ENCODE peak calls at places on chromosomes 16 and 17, in six cellular contexts. F is right cardiac atrium, U is body of pancreas, C is PC-9, K is fibroblast of lung, P is pancreas. E is an unnamed sample.

GRCh38 chr17:41739661-41740352 is 5.4 kb upstream of the HAP1 start:
- DNase-seq in F (no peak), U (peak; percentile 21), C (peak; percentile 30), K (no peak), P (no peak), E (no peak)

GRCh38 chr17:38550661-38551060 is 55.1 kb downstream of the SRCIN1 start:
- DNase-seq in F (peak; percentile 72), U (peak; percentile 36), C (peak; percentile 44), K (peak; percentile 33), P (peak; percentile 81), E (peak; percentile 48)

GRCh38 chr16:56860226-56861020 is 4.6 kb upstream of the SLC12A3 start:
- DNase-seq in F (no peak), U (no peak), C (no peak), K (no peak), P (no peak), E (no peak)

GRCh38 chr17:28871056-28871579 is 16.3 kb downstream of the ERAL1 start:
- DNase-seq in F (no peak), U (no peak), C (no peak), K (no peak), P (no peak), E (no peak)

GRCh38 chr16:69397821-69398521 is 12.2 kb upstream of the TERF2 start:
- DNase-seq in F (no peak), U (peak; percentile 56), C (peak; percentile 17), K (peak; percentile 82), P (no peak), E (no peak)

GRCh38 chr17:4788159-4788806 is 481 bp upstream of the GLTPD2 start:
- DNase-seq in F (no peak), U (no peak), C (no peak), K (peak; percentile 26), P (no peak), E (no peak)

GRCh38 chr17:79831367-79832210 is 7.7 kb downstream of the CBX4 start:
- DNase-seq in F (peak; percentile 78), U (peak; percentile 88), C (peak; percentile 79), K (peak; percentile 60), P (peak; percentile 93), E (peak; percentile 73)

GRCh38 chr17:45050680-45051059 is 762 bp downstream of the DCAKD start:
- DNase-seq in F (no peak), U (no peak), C (peak; percentile 4), K (no peak), P (no peak), E (no peak)

GRCh38 chr17:73521376-73521775 is 122.9 kb downstream of the SDK2 start:
- DNase-seq in F (no peak), U (no peak), C (no peak), K (no peak), P (no peak), E (no peak)

GRCh38 chr17:31391496-31391949 is at the start of gene RAB11FIP4:
- DNase-seq in F (no peak), U (no peak), C (no peak), K (peak; percentile 23), P (no peak), E (no peak)

GRCh38 chr17:77154187-77154586 is 13.4 kb downstream of the SEC14L1 start:
- DNase-seq in F (no peak), U (no peak), C (no peak), K (no peak), P (no peak), E (no peak)

GRCh38 chr17:77151236-77151635 is 10.5 kb downstream of the SEC14L1 start:
- DNase-seq in F (no peak), U (no peak), C (no peak), K (no peak), P (no peak), E (no peak)

GRCh38 chr17:77160032-77160876 is 19.5 kb downstream of the SEC14L1 start:
- DNase-seq in F (no peak), U (no peak), C (no peak), K (no peak), P (no peak), E (no peak)

GRCh38 chr17:77153487-77153886 is 12.7 kb downstream of the SEC14L1 start:
- DNase-seq in F (no peak), U (no peak), C (no peak), K (no peak), P (no peak), E (no peak)

DNA sequence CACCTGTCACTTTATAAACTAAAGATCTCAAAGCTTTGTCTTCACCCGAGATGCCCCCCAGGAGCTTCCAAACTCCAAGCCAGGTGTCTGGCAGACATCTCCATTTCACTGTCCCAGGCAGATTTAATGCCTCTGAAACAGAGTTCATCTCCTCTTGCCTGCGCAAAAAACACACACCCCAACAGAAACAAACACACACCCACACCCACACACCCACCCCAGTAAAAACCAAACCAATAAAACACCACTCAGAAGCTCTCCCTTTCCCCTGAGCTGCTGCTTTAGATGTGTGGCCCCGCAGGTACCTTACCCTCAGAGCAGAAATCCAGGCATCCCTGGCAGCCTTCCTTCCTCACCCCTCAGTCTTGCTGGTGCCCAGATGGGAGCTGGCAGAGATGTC is 14.4 kb downstream of the SEC14L1 start:
- DNase-seq in F (no peak), U (no peak), C (no peak), K (no peak), P (no peak), E (no peak)
- H3K4me1 ChIP-seq in F (peaks cover 3% of the 10 kb centered on the region), U (peaks cover 22% of the 10 kb centered on the region), C (no peaks in the 10 kb centered on the region), K (no peaks in the 10 kb centered on the region), P (peaks cover 7% of the 10 kb centered on the region), E (peaks cover 89% of the 10 kb centered on the region)

DNA sequence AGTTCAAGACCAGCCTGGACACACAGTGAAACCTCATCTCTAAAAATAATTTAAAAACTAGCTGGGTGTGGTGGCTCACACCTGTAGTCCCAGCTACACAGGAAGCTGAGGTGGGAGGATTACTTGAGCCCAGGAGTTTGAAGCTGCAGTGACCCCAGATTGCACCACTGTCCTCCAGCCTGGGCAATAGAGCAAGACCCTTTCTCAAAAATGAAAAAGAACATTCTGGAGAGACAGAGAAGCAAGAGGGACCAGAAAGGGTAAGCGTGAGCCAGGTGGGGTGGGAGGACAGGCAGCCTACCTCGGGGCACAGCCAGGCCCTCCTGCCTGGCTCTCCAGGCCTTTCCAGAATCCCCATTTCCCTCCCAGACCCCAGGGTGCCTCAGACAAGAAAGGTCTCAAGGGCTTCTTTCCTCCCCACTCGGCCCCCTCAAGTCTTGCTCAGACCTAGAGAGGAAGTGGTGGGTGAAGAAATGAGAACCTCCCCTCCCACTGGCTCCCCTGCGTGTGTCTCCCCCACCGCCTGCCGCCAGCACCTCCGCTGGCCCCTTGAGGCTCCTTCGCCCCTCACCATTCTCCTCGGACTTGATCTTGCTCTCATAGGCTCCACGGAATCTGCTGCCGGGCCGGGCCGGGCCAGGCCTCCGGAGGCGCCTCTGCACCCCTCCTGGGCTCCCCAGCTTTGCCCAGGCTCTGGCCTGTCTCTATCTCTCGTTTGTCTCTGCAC is 501 bp downstream of the C16orf54 start:
- DNase-seq in F (no peak), U (no peak), C (no peak), K (no peak), P (no peak), E (peak; percentile 20)
- H3K4me1 ChIP-seq in F (no peaks in the 10 kb centered on the region), U (no peaks in the 10 kb centered on the region), C (no peaks in the 10 kb centered on the region), K (no peaks in the 10 kb centered on the region), P (no peaks in the 10 kb centered on the region), E (no peaks in the 10 kb centered on the region)

GRCh38 chr17:1906622-1907021 is 76.8 kb downstream of the RPA1 start:
- DNase-seq in F (no peak), U (no peak), C (no peak), K (no peak), P (no peak), E (no peak)
- H3K4me1 ChIP-seq in F (peaks cover 5% of the 10 kb centered on the region), U (peaks cover 11% of the 10 kb centered on the region), C (peaks cover 12% of the 10 kb centered on the region), K (peaks cover 3% of the 10 kb centered on the region), P (no peaks in the 10 kb centered on the region), E (peaks cover 33% of the 10 kb centered on the region)

GRCh38 chr17:1379930-1380313 is 20.1 kb downstream of the YWHAE start:
- DNase-seq in F (no peak), U (no peak), C (no peak), K (no peak), P (no peak), E (no peak)
- H3K4me1 ChIP-seq in F (peaks cover 17% of the 10 kb centered on the region), U (peaks cover 91% of the 10 kb centered on the region), C (peaks cover 6% of the 10 kb centered on the region), K (peaks cover 21% of the 10 kb centered on the region), P (peaks cover 23% of the 10 kb centered on the region), E (peaks cover 100% of the 10 kb centered on the region)

GRCh38 chr17:76547642-76548202 is 7.9 kb downstream of the PRCD start:
- DNase-seq in F (no peak), U (no peak), C (no peak), K (no peak), P (no peak), E (no peak)
- H3K4me1 ChIP-seq in F (peaks cover 32% of the 10 kb centered on the region), U (peaks cover 63% of the 10 kb centered on the region), C (peaks cover 15% of the 10 kb centered on the region), K (peaks cover 30% of the 10 kb centered on the region), P (peaks cover 19% of the 10 kb centered on the region), E (peaks cover 63% of the 10 kb centered on the region)

GRCh38 chr16:88911148-88911945 is 44.9 kb upstream of the PABPN1L start:
- DNase-seq in F (no peak), U (no peak), C (no peak), K (peak; percentile 19), P (no peak), E (no peak)

GRCh38 chr16:88907768-88908167 is 41.3 kb upstream of the PABPN1L start:
- DNase-seq in F (no peak), U (no peak), C (peak; percentile 48), K (no peak), P (no peak), E (no peak)

GRCh38 chr16:88908307-88908706 is 41.8 kb upstream of the PABPN1L start:
- DNase-seq in F (no peak), U (no peak), C (no peak), K (no peak), P (no peak), E (peak; percentile 48)

GRCh38 chr16:88910284-88911147 is 44.1 kb upstream of the PABPN1L start:
- DNase-seq in F (no peak), U (no peak), C (no peak), K (peak; percentile 5), P (no peak), E (no peak)

DNA sequence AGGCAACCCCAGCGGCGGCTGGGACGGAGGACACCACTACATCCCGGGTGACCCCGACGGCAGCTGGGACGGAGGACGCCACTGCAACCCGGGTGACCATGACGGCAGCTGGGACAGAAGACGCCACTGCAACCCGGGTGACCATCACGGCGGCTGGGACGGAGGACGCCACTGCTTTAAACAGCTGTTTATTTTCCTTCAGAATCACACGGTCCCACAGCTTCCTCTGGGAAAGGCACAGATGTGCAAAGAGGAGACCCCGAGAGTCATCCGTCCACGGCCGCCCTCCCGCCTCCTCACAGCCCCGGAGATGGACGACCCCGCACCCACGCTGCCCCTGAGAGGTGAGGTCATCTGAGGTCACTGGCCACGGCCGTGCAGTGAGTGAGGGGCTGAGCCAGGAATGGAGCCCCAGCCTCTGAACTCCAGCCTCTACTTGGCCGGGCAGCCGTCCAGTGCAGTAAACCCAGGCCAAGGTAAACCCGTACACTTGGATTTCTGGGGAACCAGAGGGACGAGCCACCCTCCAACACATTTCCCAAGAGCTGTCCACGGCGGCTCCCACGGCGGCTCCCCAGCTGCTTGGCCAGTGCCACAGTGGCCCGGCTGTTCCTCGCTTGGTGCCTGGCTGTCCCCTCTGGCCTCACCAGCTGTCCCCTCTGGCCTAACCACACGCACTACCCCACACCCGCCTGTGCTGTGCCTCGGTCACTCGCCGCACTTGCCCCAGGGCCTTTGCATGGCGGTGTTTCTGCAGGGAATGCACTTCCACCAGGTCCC is 43.2 kb upstream of the PABPN1L start:
- DNase-seq in F (peak; percentile 53), U (peak; percentile 55), C (no peak), K (no peak), P (peak; percentile 84), E (no peak)
- H3K4me1 ChIP-seq in F (no peaks in the 10 kb centered on the region), U (peaks cover 37% of the 10 kb centered on the region), C (peaks cover 5% of the 10 kb centered on the region), K (no peaks in the 10 kb centered on the region), P (peaks cover 20% of the 10 kb centered on the region), E (peaks cover 73% of the 10 kb centered on the region)

E was measured in left ventricle myocardium inferior.